ENCODE peak calls at places on chromosomes 4 and X, in six cellular contexts. B is foreskin fibroblast, M is choroid plexus epithelial cell, L is kidney epithelial cell, X is AG10803, H is body of pancreas. Q is an unnamed sample.

GRCh38 chr4:183860726-183861125 is 44.4 kb upstream of the STOX2 start:
- DNase-seq in B (no peak), M (no peak), L (no peak), X (no peak), H (no peak), Q (no peak)

GRCh38 chrX:22037225-22037624 is 5.1 kb downstream of the PHEX start:
- DNase-seq in B (no peak), M (no peak), L (no peak), X (no peak), H (no peak), Q (no peak)

GRCh38 chr4:138243369-138243768 is 1.2 kb upstream of the SLC7A11 start:
- DNase-seq in B (no peak), M (no peak), L (peak; percentile 64), X (no peak), H (no peak), Q (no peak)

GRCh38 chr4:154999950-155000578 is 208.4 kb upstream of the NPY2R start:
- DNase-seq in B (no peak), M (no peak), L (no peak), X (no peak), H (no peak), Q (no peak)

GRCh38 chr4:17962171-17962570 is 59.4 kb downstream of the LCORL start:
- DNase-seq in B (no peak), M (no peak), L (no peak), X (peak; percentile 73), H (no peak), Q (peak; percentile 5)

GRCh38 chrX:74458738-74459137 is 37.4 kb downstream of the SLC16A2 start:
- DNase-seq in B (peak; percentile 39), M (peak; percentile 77), L (peak; percentile 18), X (peak; percentile 73), H (no peak), Q (peak; percentile 69)

GRCh38 chr4:139214039-139214534 is 37.1 kb upstream of the ELF2 start:
- DNase-seq in B (no peak), M (peak; percentile 28), L (no peak), X (no peak), H (peak; percentile 76), Q (no peak)

GRCh38 chrX:11100281-11101035 is 10.7 kb upstream of the HCCS start:
- DNase-seq in B (peak; percentile 38), M (peak; percentile 75), L (peak; percentile 32), X (peak; percentile 73), H (peak; percentile 33), Q (no peak)

GRCh38 chr4:26525136-26525535 is 34.9 kb upstream of the CCKAR start:
- DNase-seq in B (peak; percentile 59), M (peak; percentile 35), L (peak; percentile 61), X (peak; percentile 75), H (no peak), Q (no peak)

GRCh38 chr4:47038263-47038662 is 6.9 kb downstream of the GABRB1 start:
- DNase-seq in B (no peak), M (no peak), L (no peak), X (no peak), H (no peak), Q (no peak)

GRCh38 chr4:47031713-47032404 is 492 bp downstream of the GABRB1 start:
- DNase-seq in B (no peak), M (no peak), L (no peak), X (no peak), H (peak; percentile 13), Q (no peak)

GRCh38 chr4:47031011-47031678 is at the start of gene GABRB1:
- DNase-seq in B (peak; percentile 12), M (peak; percentile 72), L (peak; percentile 19), X (peak; percentile 11), H (peak; percentile 80), Q (no peak)

DNA sequence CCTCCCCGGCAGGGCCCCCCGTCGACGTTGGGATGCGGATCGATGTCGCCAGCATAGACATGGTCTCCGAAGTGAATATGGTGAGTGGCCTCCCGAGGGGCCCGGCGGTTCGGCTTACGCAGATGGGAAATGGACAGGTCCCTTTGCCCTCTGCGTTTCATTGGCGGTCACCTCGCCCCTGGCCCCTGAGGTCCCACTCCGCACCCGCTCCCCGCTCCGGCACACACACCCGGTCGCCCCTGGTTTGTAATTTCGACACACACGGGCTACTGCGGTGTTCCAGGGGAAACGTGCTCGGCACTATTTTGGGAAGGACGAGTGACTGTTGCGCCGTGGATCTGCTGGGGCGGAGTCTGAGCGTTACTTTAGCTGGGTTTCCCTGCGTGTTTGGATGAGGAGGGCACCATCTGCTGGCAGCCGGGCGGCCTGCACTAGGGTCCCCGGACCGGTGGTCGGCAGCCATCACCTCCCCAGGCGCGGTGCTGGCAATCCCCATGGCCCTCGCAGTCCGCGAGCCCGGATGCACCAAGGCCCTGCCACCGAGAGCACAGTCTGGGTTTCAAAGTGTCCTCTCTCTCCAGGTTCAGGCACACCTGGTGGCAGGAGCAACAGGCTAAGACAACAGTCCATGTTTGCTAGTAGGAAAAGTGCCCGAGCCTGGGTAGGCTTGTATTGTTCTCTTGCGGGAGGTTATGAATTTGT is 1.2 kb downstream of the GABRB1 start:
- DNase-seq in B (peak; percentile 1), M (peak; percentile 65), L (peak; percentile 5), X (peak; percentile 4), H (peak; percentile 58), Q (no peak)
- H3K4me3 ChIP-seq in B (peak overlapping the region; percentile 29), M (peak overlapping the region; percentile 64), L (peak overlapping the region; percentile 48), X (peak overlapping the region; percentile 15), H (peak overlapping the region; percentile 0), Q (peak overlapping the region; percentile 37)

GRCh38 chrX:79592259-79592658 is 225.1 kb upstream of the ITM2A start:
- DNase-seq in B (no peak), M (no peak), L (no peak), X (no peak), H (no peak), Q (no peak)
- TF ChIP-seq CTCF in B (no peak), M (no peak), L (peak; percentile 26), X (no peak), H (no peak), Q (peak; percentile 28)

GRCh38 chr4:104727643-104728042 is 232.9 kb upstream of the CXXC4 start:
- DNase-seq in B (no peak), M (no peak), L (no peak), X (no peak), H (no peak), Q (no peak)

GRCh38 chr4:104732766-104733165 is 238.1 kb upstream of the CXXC4 start:
- DNase-seq in B (no peak), M (no peak), L (no peak), X (no peak), H (no peak), Q (no peak)

GRCh38 chr4:104726002-104726401 is 231.3 kb upstream of the CXXC4 start:
- DNase-seq in B (no peak), M (no peak), L (no peak), X (no peak), H (no peak), Q (no peak)

DNA sequence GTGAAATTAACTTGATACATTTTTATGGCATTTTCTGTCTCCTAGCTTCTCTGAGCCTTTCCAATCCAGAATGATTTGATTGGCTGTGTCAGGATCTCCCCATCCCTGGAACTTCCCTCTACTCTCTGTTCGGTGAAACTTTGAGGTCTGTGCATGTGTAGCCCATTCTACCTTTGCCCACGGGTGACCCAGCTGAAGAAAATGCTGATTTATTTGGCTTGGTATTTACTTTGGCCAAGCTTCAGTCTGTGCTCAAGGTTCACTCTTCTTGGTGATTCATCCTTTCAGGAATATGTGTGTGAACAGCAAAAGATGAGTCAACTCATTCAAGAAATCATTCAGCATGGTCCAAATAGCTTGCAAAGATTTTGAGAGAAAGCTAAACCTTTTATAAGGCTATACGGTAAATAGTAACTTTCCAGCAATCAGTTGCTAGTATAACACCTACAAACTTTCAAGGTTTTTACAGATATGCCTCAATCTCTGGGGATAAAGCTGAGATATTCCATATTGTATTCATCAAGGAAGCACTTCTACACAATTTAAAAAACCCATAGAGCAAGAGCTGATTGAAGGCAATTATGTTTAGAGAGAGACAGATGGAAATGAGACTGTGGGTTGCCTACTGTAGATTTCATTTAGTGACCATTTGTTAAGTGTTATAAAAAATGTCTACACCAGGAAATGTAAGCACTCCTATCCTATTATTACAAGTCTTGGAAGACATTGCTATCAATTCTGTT is 233.9 kb upstream of the CXXC4 start:
- DNase-seq in B (peak; percentile 0), M (peak; percentile 63), L (peak; percentile 96), X (peak; percentile 3), H (peak; percentile 19), Q (no peak)
- H3K4me3 ChIP-seq in B (no peak overlapping the region), M (no peak overlapping the region), L (no peak overlapping the region), X (no peak overlapping the region), H (no peak overlapping the region), Q (no peak overlapping the region)

GRCh38 chrX:83469551-83469950 is 38.5 kb upstream of the POU3F4 start:
- DNase-seq in B (no peak), M (peak; percentile 0), L (no peak), X (no peak), H (peak; percentile 44), Q (no peak)
- TF ChIP-seq CTCF in B (no peak), M (no peak), L (peak; percentile 33), X (no peak), H (peak; percentile 43), Q (peak; percentile 48)

GRCh38 chr4:185726931-185727330 is 85.1 kb downstream of the SORBS2 start:
- DNase-seq in B (no peak), M (peak; percentile 73), L (no peak), X (peak; percentile 77), H (peak; percentile 57), Q (no peak)

GRCh38 chr4:185729300-185729912 is 82.6 kb downstream of the SORBS2 start:
- DNase-seq in B (no peak), M (no peak), L (no peak), X (no peak), H (no peak), Q (no peak)

GRCh38 chr4:185728886-185729285 is 83.1 kb downstream of the SORBS2 start:
- DNase-seq in B (no peak), M (no peak), L (no peak), X (no peak), H (no peak), Q (no peak)

GRCh38 chr4:185730849-185731608 is 81.0 kb downstream of the SORBS2 start:
- DNase-seq in B (no peak), M (peak; percentile 81), L (no peak), X (peak; percentile 72), H (no peak), Q (no peak)

GRCh38 chr4:185730387-185730786 is 81.6 kb downstream of the SORBS2 start:
- DNase-seq in B (no peak), M (peak; percentile 82), L (no peak), X (peak; percentile 35), H (no peak), Q (no peak)
- H3K4me3 ChIP-seq in B (no peak overlapping the region), M (no peak overlapping the region), L (no peak overlapping the region), X (no peak overlapping the region), H (no peak overlapping the region), Q (no peak overlapping the region)

GRCh38 chrX:115017455-115017854 is at the start of gene IL13RA2:
- DNase-seq in B (no peak), M (peak; percentile 27), L (no peak), X (no peak), H (no peak), Q (no peak)
- TF ChIP-seq CTCF in B (no peak), M (no peak), L (no peak), X (no peak), H (no peak), Q (no peak)